ENCODE peak calls at places on chromosomes 16 and 17, in five cellular contexts. B, D, Y, J and A are unnamed samples.
A peak's percentile ranks its signal among the peaks of the same experiment; 100 is the strongest.

GRCh38 chr17:73784015-73784603 is 139.9 kb upstream of the SDK2 start:
- DNase-seq in J (no peak), B (no peak), Y (no peak), D (no peak), A (no peak)

GRCh38 chr16:30805056-30805369 is 18.0 kb upstream of the ZNF629 start:
- DNase-seq in B (no peak), D (no peak), J (no peak), Y (no peak), A (no peak)

GRCh38 chr16:10575506-10576130 is 4.8 kb downstream of the EMP2 start:
- DNase-seq in Y (no peak), D (no peak), J (no peak), B (no peak), A (no peak)

GRCh38 chr17:4162775-4163498 is 19.9 kb downstream of the CYB5D2 start:
- DNase-seq in D (no peak), Y (no peak), B (no peak), J (no peak), A (peak; percentile 13)

GRCh38 chr17:32349503-32349853 is 479 bp upstream of the ZNF207 start:
- DNase-seq in D (no peak), B (no peak), Y (no peak), J (no peak), A (no peak)

GRCh38 chr17:68399638-68400403 is 57.5 kb downstream of the WIPI1 start:
- DNase-seq in D (peak; percentile 41), Y (no peak), J (no peak), B (no peak), A (peak; percentile 57)

GRCh38 chr16:56950881-56951771 is 10.6 kb upstream of the CETP start:
- DNase-seq in B (peak; percentile 45), J (peak; percentile 61), Y (no peak), D (peak; percentile 74), A (peak; percentile 51)

GRCh38 chr17:64159051-64159590 is 29.2 kb upstream of the ERN1 start:
- DNase-seq in B (no peak), J (no peak), D (no peak), Y (no peak), A (no peak)

GRCh38 chr17:20105539-20106291 is 96.6 kb downstream of the SPECC1 start:
- DNase-seq in D (no peak), J (no peak), B (no peak), Y (no peak), A (no peak)

GRCh38 chr16:64077242-64077641 is 1044.6 kb downstream of the CDH11 start:
- DNase-seq in J (no peak), Y (no peak), B (no peak), D (no peak), A (no peak)

GRCh38 chr16:12901597-12902436 is at the start of gene SHISA9:
- DNase-seq in J (no peak), Y (no peak), B (no peak), D (peak; percentile 79), A (no peak)

GRCh38 chr16:68370221-68370920 is 59.6 kb downstream of the PRMT7 start:
- DNase-seq in J (no peak), Y (no peak), D (no peak), B (no peak), A (no peak)

GRCh38 chr17:17822189-17822978 is 14.4 kb downstream of the SREBF1 start:
- DNase-seq in J (no peak), Y (no peak), B (no peak), D (no peak), A (peak; percentile 87)

GRCh38 chr16:89122322-89122831 is 28.7 kb downstream of the ACSF3 start:
- DNase-seq in D (no peak), B (no peak), Y (no peak), J (no peak), A (no peak)

GRCh38 chr17:333626-334396 is 18.8 kb downstream of the RPH3AL start:
- DNase-seq in D (peak; percentile 69), B (peak; percentile 39), J (no peak), Y (no peak), A (peak; percentile 33)

GRCh38 chr17:76968707-76969597 is 100.7 kb downstream of the MGAT5B start:
- DNase-seq in Y (no peak), D (peak; percentile 92), B (no peak), J (no peak), A (no peak)

GRCh38 chr17:44655983-44656700 is at the start of gene MEIOC:
- DNase-seq in B (no peak), J (no peak), D (peak; percentile 84), Y (no peak), A (peak; percentile 6)

GRCh38 chr16:81778861-81779539 is at the start of gene PLCG2:
- DNase-seq in D (peak; percentile 87), B (peak; percentile 97), Y (peak; percentile 47), J (no peak), A (no peak)

GRCh38 chr16:8173111-8173644 is 417.1 kb downstream of the TMEM114 start:
- DNase-seq in D (peak; percentile 83), B (peak; percentile 88), J (peak; percentile 98), Y (peak; percentile 23), A (peak; percentile 28)

GRCh38 chr17:80751460-80752368 is 207.1 kb downstream of the RPTOR start:
- DNase-seq in J (peak; percentile 72), D (no peak), Y (no peak), B (no peak), A (peak; percentile 58)

GRCh38 chr16:72952404-72953301 is 95.3 kb downstream of the ZFHX3 start:
- DNase-seq in B (no peak), J (no peak), Y (no peak), D (no peak), A (peak; percentile 89)

GRCh38 chr17:57962441-57963148 is 7.4 kb upstream of the CUEDC1 start:
- DNase-seq in B (no peak), Y (no peak), D (peak; percentile 32), J (no peak), A (no peak)

GRCh38 chr17:68176770-68177169 is 71.1 kb upstream of the AMZ2 start:
- DNase-seq in J (no peak), B (no peak), Y (no peak), D (peak; percentile 27), A (no peak)

GRCh38 chr17:58513913-58514794 is at the start of gene MTMR4:
- DNase-seq in Y (peak; percentile 54), D (peak; percentile 90), J (peak; percentile 82), B (peak; percentile 95), A (peak; percentile 58)

GRCh38 chr17:49071106-49071505 is 61.5 kb upstream of the B4GALNT2 start:
- DNase-seq in J (no peak), B (no peak), D (no peak), Y (no peak), A (peak; percentile 33)

GRCh38 chr16:11682655-11683096 is 14.4 kb downstream of the SNN start:
- DNase-seq in J (no peak), B (no peak), Y (no peak), D (no peak), A (peak; percentile 99)

GRCh38 chr16:8493885-8494487 is 96.3 kb downstream of the TMEM114 start:
- DNase-seq in B (no peak), D (peak; percentile 50), Y (no peak), J (no peak), A (no peak)

GRCh38 chr16:73054732-73055481 is 7.0 kb upstream of the ZFHX3 start:
- DNase-seq in B (no peak), D (no peak), Y (no peak), J (peak; percentile 73), A (peak; percentile 77)

GRCh38 chr17:63066158-63066808 is 100.2 kb downstream of the TANC2 start:
- DNase-seq in B (no peak), D (no peak), Y (no peak), J (no peak), A (no peak)

GRCh38 chr16:1899641-1900451 is 18.4 kb downstream of the HS3ST6 start:
- DNase-seq in B (no peak), Y (no peak), J (no peak), D (no peak), A (no peak)

GRCh38 chr16:29821663-29822115 is 1.4 kb downstream of the MVP start:
- DNase-seq in D (no peak), J (no peak), Y (peak; percentile 70), B (no peak), A (peak; percentile 79)

GRCh38 chr17:65154770-65155589 is 17.8 kb downstream of the RGS9 start:
- DNase-seq in B (no peak), J (no peak), D (no peak), Y (no peak), A (peak; percentile 83)

GRCh38 chr16:30113711-30114333 is 485 bp upstream of the GDPD3 start:
- DNase-seq in B (no peak), Y (no peak), J (no peak), D (peak; percentile 46), A (peak; percentile 20)

GRCh38 chr16:87418644-87419043 is 26.5 kb downstream of the MAP1LC3B start:
- DNase-seq in D (no peak), B (no peak), Y (no peak), J (no peak), A (no peak)

DNA sequence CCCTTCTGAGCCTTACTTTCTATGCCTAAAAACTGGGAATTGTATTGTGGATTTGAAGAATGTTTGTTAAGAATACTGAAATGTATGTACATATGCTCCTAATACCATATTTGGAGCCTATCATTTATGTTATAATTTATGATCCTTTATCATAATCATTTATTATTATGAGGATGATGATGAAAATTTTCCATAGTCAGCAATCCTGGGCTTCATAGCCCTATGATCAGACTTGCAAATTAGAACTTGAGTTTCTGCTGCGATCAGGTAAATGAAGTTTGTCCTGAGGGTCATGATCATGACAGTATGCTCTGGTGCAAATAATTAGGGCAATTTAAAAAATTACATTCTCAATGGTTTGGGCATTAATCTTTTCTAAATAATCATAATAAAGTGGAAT is 147.4 kb downstream of the CA10 start:
- DNase-seq in D (no peak), J (no peak), Y (no peak), B (no peak), A (no peak)
- TF ChIP-seq CEBPB in D (no peak), J (no peak), Y (no peak), B (no peak), A (no peak)

DNA sequence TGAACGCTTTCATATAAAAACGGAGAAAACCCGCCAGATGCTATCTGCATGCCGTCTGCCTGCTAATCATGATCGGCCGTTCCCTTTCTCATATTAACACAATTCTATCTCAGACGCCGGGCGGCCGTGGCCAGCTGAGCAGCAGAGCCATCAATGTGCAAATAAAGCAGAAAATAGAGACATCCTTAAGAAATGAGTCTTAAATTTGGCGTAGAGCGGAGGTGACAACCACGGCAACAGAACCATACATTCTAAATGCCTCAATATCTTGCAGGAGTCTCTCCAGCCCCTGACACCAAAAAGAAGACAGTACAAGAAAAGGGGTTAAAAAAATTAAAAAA is 2.7 kb upstream of the IRX5 start:
- DNase-seq in D (no peak), J (no peak), Y (no peak), B (no peak), A (no peak)
- H3K27me3 ChIP-seq in D (peaks cover 50% of the 10 kb centered on the region), J (peaks cover 14% of the 10 kb centered on the region), Y (peaks cover 20% of the 10 kb centered on the region), B (no peaks in the 10 kb centered on the region), A (peaks cover 29% of the 10 kb centered on the region)

GRCh38 chr16:17476414-17477259 is 5.9 kb upstream of the XYLT1 start:
- DNase-seq in D (peak; percentile 65), B (no peak), J (peak; percentile 58), Y (peak; percentile 47), A (peak; percentile 74)
- TF ChIP-seq CEBPB in D (no peak), B (no peak), J (no peak), Y (no peak), A (no peak)

DNA sequence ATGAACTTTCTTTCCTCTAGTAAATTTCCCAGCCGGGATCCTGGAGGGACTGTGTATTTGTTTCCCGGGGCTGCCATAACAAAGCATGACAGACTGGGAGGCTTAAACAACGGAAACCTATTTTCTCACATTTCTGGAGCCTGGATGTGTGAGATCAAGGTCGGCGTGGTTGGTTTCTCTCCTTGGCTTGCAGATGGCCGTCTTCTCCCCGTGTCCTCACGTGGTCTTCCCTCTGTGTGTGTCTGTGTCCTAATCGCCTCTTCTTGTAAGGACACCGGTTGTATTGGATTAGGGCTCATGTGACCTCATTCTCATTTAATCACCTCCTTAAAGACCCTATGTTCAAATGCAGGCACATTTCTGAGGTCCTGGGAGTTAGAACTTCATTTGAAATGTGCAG is 22.0 kb upstream of the USP10 start:
- DNase-seq in D (no peak), Y (no peak), B (no peak), J (no peak), A (no peak)
- H3K27me3 ChIP-seq in D (no peaks in the 10 kb centered on the region), Y (peaks cover 40% of the 10 kb centered on the region), B (peaks cover 22% of the 10 kb centered on the region), J (peaks cover 42% of the 10 kb centered on the region), A (no peaks in the 10 kb centered on the region)